ENCODE peak calls at places on chromosome 3, in four cellular contexts. I is HEK293T, T is K562, M is GM12878. N is an unnamed sample.

GRCh38 chr3:197792019-197792647 is 1.1 kb downstream of the LRCH3 start:
- DNase-seq in I (no peak), T (no peak), M (no peak), N (no peak)

GRCh38 chr3:171977426-171977825 is 62.0 kb upstream of the FNDC3B start:
- DNase-seq in I (no peak), T (no peak), M (no peak), N (no peak)

GRCh38 chr3:115885621-115886020 is 262.3 kb downstream of the GAP43 start:
- DNase-seq in I (peak), T (peak), M (no peak), N (no peak)

GRCh38 chr3:71707600-71707999 is 17.6 kb downstream of the EIF4E3 start:
- DNase-seq in I (no peak), T (no peak), M (no peak), N (no peak)

GRCh38 chr3:178169421-178169820 is 366.8 kb upstream of the KCNMB2 start:
- DNase-seq in I (no peak), T (no peak), M (no peak), N (no peak)

GRCh38 chr3:69628956-69629355 is 110.3 kb upstream of the MITF start:
- DNase-seq in I (no peak), T (no peak), M (no peak), N (no peak)

GRCh38 chr3:187919990-187920389 is 174.7 kb upstream of the BCL6 start:
- DNase-seq in I (no peak), T (no peak), M (no peak), N (no peak)

GRCh38 chr3:142857056-142857455 is 31.8 kb downstream of the PCOLCE2 start:
- DNase-seq in I (peak), T (no peak), M (no peak), N (peak)

GRCh38 chr3:99851955-99852354 is 34.3 kb downstream of the CMSS1 start:
- DNase-seq in I (no peak), T (no peak), M (no peak), N (no peak)

GRCh38 chr3:142507241-142507640 is 59.4 kb upstream of the XRN1 start:
- DNase-seq in I (no peak), T (no peak), M (no peak), N (no peak)

GRCh38 chr3:60274646-60275045 is 976.6 kb downstream of the FHIT start:
- DNase-seq in I (no peak), T (no peak), M (no peak), N (no peak)

GRCh38 chr3:45689787-45690145 is 570 bp downstream of the SACM1L start:
- DNase-seq in I (no peak), T (no peak), M (no peak), N (no peak)

GRCh38 chr3:14640157-14640562 is 11.4 kb upstream of the CCDC174 start:
- DNase-seq in I (no peak), T (no peak), M (no peak), N (no peak)

DNA sequence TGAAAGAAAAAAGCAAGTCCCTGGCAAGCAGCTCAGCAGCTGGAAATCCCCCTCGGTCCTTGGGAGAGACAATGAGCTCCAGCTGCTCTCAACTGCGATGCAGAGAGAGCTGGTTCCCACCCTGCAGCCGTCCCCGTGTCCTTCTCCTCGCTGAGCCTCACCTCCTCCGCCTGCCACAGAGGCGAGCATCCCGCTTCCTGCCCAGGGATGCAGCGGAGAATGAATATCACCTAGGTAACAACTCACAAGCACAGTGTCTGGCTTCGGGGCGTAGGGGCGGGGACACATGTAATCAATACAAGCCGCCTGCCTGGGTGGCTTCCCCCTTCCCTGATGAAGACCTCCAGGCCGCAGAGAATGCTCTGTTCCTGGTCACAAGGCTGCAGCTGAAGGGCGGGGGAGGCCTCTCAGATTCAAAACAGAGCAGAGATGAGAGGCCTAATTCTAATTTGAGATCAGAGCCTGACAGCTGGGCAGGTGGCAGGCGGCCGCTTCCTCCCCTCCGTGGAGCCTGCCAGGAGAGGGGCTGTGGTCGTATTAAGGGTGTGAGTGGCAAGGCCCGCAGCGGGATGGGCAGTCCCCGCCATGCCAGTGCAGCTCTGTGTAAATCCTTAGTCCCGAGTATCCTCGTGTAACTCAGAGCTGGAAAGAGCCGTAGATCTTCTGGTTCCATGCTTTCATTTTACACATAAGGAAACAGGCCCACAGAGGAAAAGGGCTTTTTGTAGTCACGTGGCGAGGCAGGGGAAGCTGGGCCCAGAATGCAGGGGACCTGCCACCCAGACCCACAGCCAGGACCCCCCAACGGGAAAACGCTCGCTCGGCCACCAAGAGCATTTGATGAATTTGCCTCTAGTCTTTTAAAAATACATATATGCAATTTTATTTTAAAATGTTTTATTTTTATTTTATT is 24.3 kb downstream of the ZDHHC19 start:
- DNase-seq in I (no peak), T (no peak), M (peak), N (no peak)
- TF ChIP-seq TARDBP in I (no peak), T (no peak), M (no peak), N (no peak)

DNA sequence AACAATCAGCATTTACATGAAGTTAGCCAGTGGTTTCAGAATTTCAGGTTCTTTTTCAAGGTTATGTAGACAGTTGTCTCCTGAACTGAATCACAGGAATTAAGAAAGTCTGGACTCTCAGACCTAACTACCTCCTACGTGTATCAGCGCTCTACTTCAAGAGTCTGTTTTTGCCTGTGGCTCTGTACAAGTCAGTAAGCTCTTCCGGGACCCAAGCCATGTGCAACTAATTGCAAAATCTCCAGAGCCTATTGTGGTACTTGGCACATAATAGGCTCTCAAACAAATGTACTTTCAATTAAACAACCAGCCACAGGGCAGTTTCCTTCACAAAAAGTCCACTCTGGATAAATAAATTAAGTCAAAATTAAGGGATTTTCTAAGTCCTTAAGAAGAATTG is 414.2 kb downstream of the PDCD6IP start:
- DNase-seq in I (no peak), T (no peak), M (no peak), N (no peak)
- TF ChIP-seq TARDBP in I (no peak), T (no peak), M (no peak), N (no peak)

GRCh38 chr3:127307918-127308317 is 20.1 kb upstream of the PRR20G start:
- DNase-seq in I (no peak), T (no peak), M (no peak), N (no peak)

GRCh38 chr3:127305499-127305898 is 17.7 kb upstream of the PRR20G start:
- DNase-seq in I (no peak), T (no peak), M (no peak), N (no peak)

GRCh38 chr3:127304121-127304744 is 16.4 kb upstream of the PRR20G start:
- DNase-seq in I (peak), T (peak), M (no peak), N (peak)

GRCh38 chr3:127306361-127307112 is 18.7 kb upstream of the PRR20G start:
- DNase-seq in I (no peak), T (no peak), M (no peak), N (no peak)

GRCh38 chr3:127307431-127307830 is 19.6 kb upstream of the PRR20G start:
- DNase-seq in I (no peak), T (no peak), M (peak), N (no peak)
- TF ChIP-seq TARDBP in I (no peak), T (no peak), M (no peak), N (no peak)

DNA sequence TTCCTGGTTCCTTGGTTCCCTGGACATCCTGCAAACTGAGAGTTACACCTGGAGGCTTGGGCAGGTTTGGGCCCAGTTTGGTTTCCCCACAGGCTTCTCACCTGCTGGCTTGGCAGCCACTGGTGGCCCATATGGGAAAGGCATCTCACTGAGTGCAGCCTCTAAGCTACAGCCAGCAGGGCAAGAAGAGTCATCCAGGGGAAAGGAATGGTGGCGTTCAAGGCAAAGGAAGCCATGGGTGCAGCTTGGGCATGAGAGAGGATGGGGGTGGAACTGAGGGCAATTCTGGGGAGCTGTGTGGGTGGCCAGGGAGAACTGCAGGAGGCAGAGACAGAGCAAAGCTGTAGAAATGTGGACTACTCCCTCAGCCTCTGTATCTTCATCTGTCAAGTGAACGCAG is 106.4 kb downstream of the EPHB1 start:
- DNase-seq in I (no peak), T (no peak), M (no peak), N (no peak)
- TF ChIP-seq TARDBP in I (no peak), T (no peak), M (no peak), N (no peak)

DNA sequence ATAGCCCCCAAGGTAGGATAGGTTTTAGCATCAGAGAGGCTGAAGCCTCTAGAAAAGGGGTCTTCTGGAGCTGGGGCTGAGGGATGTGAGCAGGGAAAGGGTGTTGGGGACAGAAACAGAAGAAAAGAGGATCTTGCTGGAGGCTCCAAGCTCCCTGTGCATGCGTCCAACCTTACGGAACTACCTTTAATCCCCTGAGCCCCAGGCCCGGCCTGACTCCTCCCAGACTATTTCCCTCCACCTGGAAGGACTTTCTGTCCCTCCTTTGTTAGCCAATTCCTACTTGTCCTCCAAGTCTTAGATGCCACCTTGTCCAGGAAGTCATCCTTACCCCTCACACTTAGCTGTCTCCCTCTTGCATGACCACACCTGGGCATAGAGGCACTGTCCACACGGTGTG is 50.0 kb upstream of the VPS8 start:
- DNase-seq in I (no peak), T (no peak), M (no peak), N (no peak)
- TF ChIP-seq TARDBP in I (no peak), T (no peak), M (no peak), N (no peak)

GRCh38 chr3:129764090-129764489 is 129.4 kb downstream of the TMCC1 start:
- DNase-seq in I (no peak), T (no peak), M (no peak), N (peak)

GRCh38 chr3:129756871-129757270 is 136.6 kb downstream of the TMCC1 start:
- DNase-seq in I (no peak), T (no peak), M (no peak), N (no peak)

GRCh38 chr3:129758921-129759320 is 134.6 kb downstream of the TMCC1 start:
- DNase-seq in I (no peak), T (no peak), M (no peak), N (no peak)
- TF ChIP-seq TARDBP in I (no peak), T (no peak), M (no peak), N (no peak)

GRCh38 chr3:132256984-132257383 is 60.2 kb upstream of the ACP3 start:
- DNase-seq in I (peak), T (no peak), M (no peak), N (peak)

GRCh38 chr3:132254076-132254755 is 63.0 kb upstream of the ACP3 start:
- DNase-seq in I (no peak), T (no peak), M (no peak), N (no peak)

GRCh38 chr3:132253262-132253878 is 63.8 kb upstream of the ACP3 start:
- DNase-seq in I (peak), T (peak), M (no peak), N (peak)

DNA sequence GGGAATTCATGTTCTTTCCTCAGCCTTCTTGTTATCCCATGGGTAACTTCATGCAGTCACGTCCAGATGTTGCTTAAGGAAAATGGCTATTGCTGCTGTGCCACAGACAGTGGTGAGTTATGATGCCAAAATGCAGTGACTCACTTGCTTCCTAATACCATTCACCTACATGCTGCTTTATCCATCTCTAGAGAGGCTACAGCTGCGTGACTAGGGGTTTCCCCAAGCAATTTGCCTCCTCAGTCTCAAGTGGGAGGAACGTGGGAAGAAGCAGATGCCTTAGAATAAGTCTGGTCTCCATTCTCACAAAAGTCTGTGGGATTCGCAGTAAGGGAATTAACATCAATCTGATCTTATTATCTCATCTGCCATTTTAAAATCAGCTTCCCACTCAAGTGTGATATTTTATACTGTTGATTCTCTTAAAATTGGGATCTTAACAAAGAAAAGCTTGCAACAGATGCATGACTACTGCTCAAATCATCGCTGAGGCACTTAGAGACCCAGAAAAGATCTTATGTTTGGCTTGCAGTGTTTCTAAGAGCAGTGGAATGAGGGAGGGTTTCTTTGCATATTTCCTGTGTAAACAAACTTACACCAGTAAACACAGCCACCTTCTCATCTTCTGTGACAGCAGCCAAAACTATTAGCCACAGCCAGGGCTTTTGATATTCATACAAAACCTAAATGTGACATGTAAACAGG is 62.0 kb upstream of the ACP3 start:
- DNase-seq in I (no peak), T (no peak), M (no peak), N (no peak)
- TF ChIP-seq TARDBP in I (no peak), T (no peak), M (no peak), N (no peak)

GRCh38 chr3:127745656-127746399 is 73.1 kb downstream of the ABTB1 start:
- DNase-seq in I (no peak), T (no peak), M (no peak), N (no peak)

GRCh38 chr3:127744216-127744815 is 71.6 kb downstream of the ABTB1 start:
- DNase-seq in I (no peak), T (no peak), M (no peak), N (no peak)

GRCh38 chr3:127743676-127744075 is 70.9 kb downstream of the ABTB1 start:
- DNase-seq in I (no peak), T (no peak), M (no peak), N (no peak)

GRCh38 chr3:127746400-127747057 is 73.8 kb downstream of the ABTB1 start:
- DNase-seq in I (no peak), T (peak), M (no peak), N (no peak)

DNA sequence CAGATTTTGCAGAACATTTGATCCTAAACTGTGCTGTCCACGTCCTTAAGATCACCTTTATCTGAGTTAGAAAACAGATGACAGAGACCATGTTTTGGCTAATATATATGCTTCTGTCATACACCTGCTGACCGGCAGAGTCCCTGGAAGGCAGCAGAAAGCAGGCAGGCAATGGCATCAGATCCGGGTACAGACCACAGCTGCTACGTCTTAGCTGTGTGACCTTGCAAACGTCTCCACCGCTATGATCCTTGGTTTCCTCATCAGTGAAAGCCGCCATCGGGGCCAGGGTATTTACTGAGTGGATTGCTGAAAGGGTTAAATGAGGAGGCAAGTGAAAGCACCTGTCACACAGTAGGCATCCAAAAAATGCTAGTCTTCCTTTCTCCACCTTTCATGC is 72.1 kb downstream of the ABTB1 start:
- DNase-seq in I (no peak), T (no peak), M (no peak), N (no peak)
- TF ChIP-seq TARDBP in I (no peak), T (no peak), M (no peak), N (no peak)

DNA sequence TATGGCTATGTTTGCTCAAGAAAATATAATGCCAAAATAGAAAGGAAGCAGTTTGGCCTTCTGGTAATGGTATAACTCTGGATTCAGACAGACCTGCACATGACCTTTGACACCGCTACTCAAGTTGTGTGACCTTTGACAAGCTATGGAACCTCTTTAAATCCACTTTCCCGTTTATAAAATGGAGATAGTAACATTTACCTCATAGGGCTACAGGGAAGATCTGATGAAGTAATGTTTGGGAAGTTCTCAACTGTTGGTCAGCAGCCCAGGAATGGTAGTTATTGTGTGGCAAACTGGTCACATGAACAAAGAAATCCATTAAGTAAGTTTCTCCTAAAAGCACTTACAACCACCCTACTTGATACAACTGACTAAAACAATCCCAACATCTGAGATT is 95.1 kb upstream of the PHLDB2 start:
- DNase-seq in I (no peak), T (no peak), M (no peak), N (no peak)
- TF ChIP-seq TARDBP in I (no peak), T (no peak), M (no peak), N (no peak)

DNA sequence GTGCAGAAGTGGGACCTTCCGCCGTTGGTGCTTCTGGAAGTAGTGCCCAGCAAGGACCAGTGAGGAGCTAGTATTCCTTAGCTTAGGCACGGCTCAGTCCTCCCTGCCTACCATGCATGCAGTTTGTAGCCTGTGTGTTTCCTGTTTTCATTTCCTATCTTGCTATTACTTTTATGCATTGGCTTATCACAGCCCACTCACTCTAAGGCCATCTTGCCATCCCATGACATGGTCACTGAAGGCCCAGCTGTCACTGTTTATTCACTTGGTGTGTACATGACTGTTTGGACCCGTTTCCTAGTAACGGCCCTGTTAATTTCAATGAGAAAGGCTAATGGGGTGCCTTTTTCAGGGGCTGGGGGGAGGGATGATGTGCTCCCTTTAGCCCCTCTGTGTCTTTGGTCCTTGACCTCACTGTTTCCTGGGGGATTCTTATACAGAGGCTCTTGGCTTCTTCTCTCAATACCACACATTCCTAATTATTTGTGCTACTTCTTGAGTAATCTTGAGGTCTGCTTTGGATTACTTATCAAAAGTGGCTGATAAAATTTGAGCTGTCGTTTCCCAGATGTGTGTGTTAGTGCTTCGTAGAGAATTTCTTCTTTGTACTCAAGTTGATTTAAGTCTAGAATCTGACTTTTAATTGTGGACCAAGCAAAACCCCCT is 24.5 kb upstream of the TRAK1 start:
- DNase-seq in I (no peak), T (no peak), M (no peak), N (peak)
- TF ChIP-seq TARDBP in I (no peak), T (no peak), M (no peak), N (no peak)